ENCODE peak calls at places on chromosome 20, in seven cellular contexts. G, O, I, L, F, M and J are unnamed samples.

GRCh38 chr20:19120569-19120968 is 91.9 kb upstream of the SLC24A3 start:
- DNase-seq in L (no peak), F (no peak), M (no peak), I (no peak), O (no peak), G (no peak), J (no peak)

GRCh38 chr20:58583141-58583540 is 67.9 kb upstream of the APCDD1L start:
- DNase-seq in M (no peak), F (no peak), L (no peak), G (no peak), O (peak; percentile 27), I (no peak), J (no peak)

GRCh38 chr20:57030611-57031600 is 235.5 kb downstream of the BMP7 start:
- DNase-seq in O (no peak), G (no peak), I (peak; percentile 83), F (peak; percentile 88), M (no peak), L (no peak), J (peak; percentile 83)

GRCh38 chr20:57990396-57990987 is 238.0 kb downstream of the ANKRD60 start:
- DNase-seq in I (peak; percentile 52), F (peak; percentile 84), G (peak; percentile 58), O (no peak), M (no peak), L (no peak), J (no peak)

GRCh38 chr20:50724851-50725721 is 6.3 kb upstream of the PARD6B start:
- DNase-seq in O (peak; percentile 89), M (peak; percentile 88), F (peak; percentile 89), G (no peak), L (peak; percentile 36), I (peak; percentile 65), J (peak; percentile 34)

GRCh38 chr20:2402271-2402980 is 21.7 kb downstream of the TGM6 start:
- DNase-seq in L (no peak), F (peak; percentile 43), G (peak; percentile 40), M (no peak), I (peak; percentile 22), O (peak; percentile 6), J (no peak)

GRCh38 chr20:47551841-47552240 is 50.2 kb downstream of the NCOA3 start:
- DNase-seq in F (no peak), M (no peak), I (no peak), L (no peak), O (no peak), G (no peak), J (no peak)

GRCh38 chr20:48483667-48484066 is 344.1 kb downstream of the PREX1 start:
- DNase-seq in F (no peak), I (no peak), L (no peak), M (no peak), G (no peak), O (peak; percentile 12), J (no peak)

GRCh38 chr20:43430265-43430664 is 27.4 kb upstream of the SRSF6 start:
- DNase-seq in O (no peak), L (no peak), F (no peak), M (no peak), I (no peak), G (no peak), J (no peak)

GRCh38 chr20:63439866-63440265 is 32.6 kb downstream of the KCNQ2 start:
- DNase-seq in I (no peak), O (no peak), L (no peak), G (no peak), M (no peak), F (no peak), J (no peak)

GRCh38 chr20:34364013-34364382 is 925 bp downstream of the ITCH start:
- DNase-seq in L (no peak), M (no peak), F (peak; percentile 63), G (peak; percentile 60), O (no peak), I (no peak), J (no peak)

DNA sequence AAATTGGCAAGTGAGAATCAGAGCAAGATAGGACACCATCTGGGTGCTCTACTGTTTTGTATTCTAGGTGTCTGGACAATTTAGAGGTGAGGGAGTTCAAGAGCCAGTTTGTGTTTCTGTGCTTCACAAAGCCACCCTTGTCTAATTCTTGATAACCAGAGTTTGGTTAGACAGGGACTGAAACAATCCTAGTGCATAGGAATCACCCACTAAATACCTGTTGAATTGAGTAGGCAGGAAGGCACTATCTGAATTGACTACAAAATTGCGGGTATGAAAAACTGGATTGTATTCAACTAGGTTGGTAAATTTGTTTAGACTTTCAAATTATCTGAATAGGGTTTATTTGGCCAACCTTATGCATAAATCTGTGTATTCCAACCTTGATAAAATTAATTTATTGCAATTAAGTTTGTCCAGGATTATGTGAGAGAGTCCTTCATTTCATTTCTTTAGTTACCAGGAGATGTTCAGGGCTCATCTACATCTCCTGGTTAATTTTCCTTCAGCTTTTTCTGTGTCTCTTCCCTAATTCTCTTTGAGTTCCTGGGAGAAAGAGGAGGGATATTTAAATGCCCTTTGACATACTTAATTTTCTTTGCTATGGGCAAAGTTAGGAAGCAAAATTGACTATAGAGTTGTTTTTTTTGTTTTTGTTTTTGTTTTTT is 1.7 kb downstream of the TPX2 start:
- DNase-seq in O (no peak), G (no peak), F (no peak), L (no peak), I (no peak), M (no peak), J (no peak)
- H3K4me3 ChIP-seq in O (no peak overlapping the region), G (peak overlapping the region; percentile 99), F (peak overlapping the region; percentile 86), L (no peak overlapping the region), I (peak overlapping the region; percentile 79), M (no peak overlapping the region), J (peak overlapping the region; percentile 84)

GRCh38 chr20:10478930-10479329 is 43.8 kb downstream of the SLX4IP start:
- DNase-seq in M (no peak), I (no peak), L (no peak), F (no peak), O (no peak), G (no peak), J (no peak)
- TF ChIP-seq CTCF in M (no peak), I (no peak), L (no peak), F (no peak), O (no peak), G (no peak), J (no peak)

GRCh38 chr20:37749185-37749584 is 55.4 kb downstream of the CTNNBL1 start:
- DNase-seq in L (no peak), O (no peak), G (no peak), F (no peak), I (no peak), M (no peak), J (no peak)
- H3K4me3 ChIP-seq in L (no peak overlapping the region), O (no peak overlapping the region), G (no peak overlapping the region), F (no peak overlapping the region), I (no peak overlapping the region), M (no peak overlapping the region), J (no peak overlapping the region)

GRCh38 chr20:62208805-62209755 is 11.0 kb downstream of the HRH3 start:
- DNase-seq in I (no peak), G (no peak), M (no peak), L (peak; percentile 41), O (no peak), F (no peak), J (no peak)
- TF ChIP-seq CTCF in I (peak; percentile 7), G (no peak), M (no peak), L (no peak), O (no peak), F (no peak), J (no peak)

DNA sequence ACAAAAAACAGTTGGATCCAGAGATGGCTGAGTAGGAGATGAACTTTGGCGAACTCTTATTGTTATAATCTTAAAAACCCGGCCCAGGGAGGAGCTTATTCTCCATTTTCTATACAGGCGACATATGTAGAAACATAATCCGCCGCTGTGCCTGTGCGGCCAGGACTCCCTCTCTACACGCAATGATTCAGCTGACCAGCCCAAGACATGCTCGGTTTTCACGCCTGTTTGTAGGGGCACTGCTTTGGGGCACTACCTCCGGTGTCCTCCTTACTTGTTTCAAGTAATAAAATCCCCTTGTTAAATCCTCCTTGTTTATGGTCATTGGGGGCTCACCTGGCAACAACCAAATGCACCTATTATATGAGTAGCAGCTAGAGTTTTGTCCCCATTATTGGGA is 89.9 kb downstream of the SEL1L2 start:
- DNase-seq in I (no peak), O (no peak), M (no peak), L (no peak), G (no peak), F (no peak), J (no peak)
- H3K4me3 ChIP-seq in I (no peak overlapping the region), O (no peak overlapping the region), M (no peak overlapping the region), L (no peak overlapping the region), G (no peak overlapping the region), F (no peak overlapping the region), J (no peak overlapping the region)